ENCODE peak calls at places on chromosomes 6 and 20, in five cellular contexts. W is LoVo; U is stimulated activated CD4-positive, alpha-beta T cell treated with anti-CD3 and anti-CD28 coated beads, TNF-alpha, amount 100 ng/mL, for 48 hours; K is fibroblast of the aortic adventitia; O is H54. Z is an unnamed sample.

GRCh38 chr20:9179193-9179802 is 110.4 kb downstream of the PLCB4 start:
- DNase-seq in W (peak; percentile 47), U (no peak), K (no peak), O (no peak), Z (peak; percentile 12)

GRCh38 chr6:31087494-31088089 is 24.8 kb downstream of the C6orf15 start:
- DNase-seq in W (peak; percentile 87), U (peak; percentile 94), K (peak; percentile 93), O (peak; percentile 60), Z (peak; percentile 73)

GRCh38 chr6:2614155-2614554 is 136.6 kb downstream of the MYLK4 start:
- DNase-seq in W (no peak), U (no peak), K (no peak), O (no peak), Z (no peak)

GRCh38 chr20:58690351-58690750 is 2.2 kb upstream of the NPEPL1 start:
- DNase-seq in W (no peak), U (no peak), K (peak; percentile 41), O (no peak), Z (no peak)

GRCh38 chr20:17825949-17826843 is 126.4 kb downstream of the BANF2 start:
- DNase-seq in W (no peak), U (peak; percentile 21), K (no peak), O (no peak), Z (no peak)

GRCh38 chr6:128803911-128804310 is 79.0 kb upstream of the LAMA2 start:
- DNase-seq in W (no peak), U (no peak), K (peak; percentile 88), O (no peak), Z (no peak)

GRCh38 chr6:90471297-90471696 is 115.6 kb downstream of the MAP3K7 start:
- DNase-seq in W (no peak), U (no peak), K (no peak), O (no peak), Z (no peak)

GRCh38 chr6:154399097-154399496 is 42.5 kb upstream of the IPCEF1 start:
- DNase-seq in W (no peak), U (no peak), K (peak; percentile 62), O (peak; percentile 11), Z (peak; percentile 23)

GRCh38 chr20:496126-496696 is 33.9 kb upstream of the TBC1D20 start:
- DNase-seq in W (no peak), U (no peak), K (peak; percentile 43), O (no peak), Z (no peak)

GRCh38 chr6:125930810-125931418 is 25.7 kb upstream of the HINT3 start:
- DNase-seq in W (no peak), U (no peak), K (no peak), O (no peak), Z (peak; percentile 49)

GRCh38 chr6:85865665-85866372 is 223.1 kb upstream of the SYNCRIP start:
- DNase-seq in W (peak; percentile 80), U (no peak), K (peak; percentile 79), O (no peak), Z (peak; percentile 48)

GRCh38 chr6:127120787-127121636 is 2.5 kb downstream of the RSPO3 start:
- DNase-seq in W (peak; percentile 41), U (peak; percentile 58), K (peak; percentile 89), O (peak; percentile 14), Z (peak; percentile 52)

GRCh38 chr6:40586369-40586768 is 795 bp downstream of the LRFN2 start:
- DNase-seq in W (no peak), U (no peak), K (no peak), O (no peak), Z (no peak)

GRCh38 chr6:109336221-109336955 is 45.9 kb downstream of the CD164 start:
- DNase-seq in W (peak; percentile 85), U (no peak), K (peak; percentile 52), O (no peak), Z (peak; percentile 31)

GRCh38 chr20:59320850-59321631 is 20.6 kb downstream of the EDN3 start:
- DNase-seq in W (no peak), U (no peak), K (no peak), O (no peak), Z (no peak)

GRCh38 chr20:48448601-48449384 is 379.0 kb downstream of the PREX1 start:
- DNase-seq in W (no peak), U (no peak), K (peak; percentile 2), O (no peak), Z (no peak)

GRCh38 chr20:32252189-32252588 is 25.3 kb upstream of the KIF3B start:
- DNase-seq in W (no peak), U (peak; percentile 71), K (no peak), O (no peak), Z (no peak)

GRCh38 chr20:45917790-45918141 is 5.8 kb upstream of the PLTP start:
- DNase-seq in W (no peak), U (no peak), K (peak; percentile 61), O (no peak), Z (no peak)

GRCh38 chr20:1820137-1821074 is 74.8 kb upstream of the SIRPA start:
- DNase-seq in W (no peak), U (no peak), K (peak; percentile 73), O (no peak), Z (peak; percentile 77)

GRCh38 chr6:116309657-116310056 is 29.9 kb upstream of the TSPYL1 start:
- DNase-seq in W (peak; percentile 38), U (no peak), K (no peak), O (no peak), Z (no peak)

GRCh38 chr6:40710626-40711354 is 123.6 kb upstream of the LRFN2 start:
- DNase-seq in W (no peak), U (no peak), K (no peak), O (no peak), Z (no peak)

GRCh38 chr20:17605131-17605660 is 35.3 kb downstream of the DSTN start:
- DNase-seq in W (no peak), U (no peak), K (no peak), O (no peak), Z (no peak)

Z was measured in mammary epithelial cell.